ENCODE peak calls at places on chromosome 17, in five cellular contexts. B is stimulated activated CD8-positive, alpha-beta memory T cell treated with anti-CD3 and anti-CD28 coated beads, Interleukin-12 subunit alpha, Interleukin-12 subunit beta, amount 100 ng/mL, for 4 hours; A is activated T-helper 1 cell treated with anti-CD3 and anti-CD28 coated beads, Interleukin-2, amount 50 U/mL, for 16 hours; L is left ventricle myocardium inferior; E is AG09319. P is an unnamed sample.

GRCh38 chr17:6374761-6375312 is 60.1 kb downstream of the AIPL1 start:
- DNase-seq in B (peak), A (no peak), L (no peak), E (no peak), P (no peak)

GRCh38 chr17:83000738-83001137 is 78.7 kb upstream of the METRNL start:
- DNase-seq in B (no peak), A (no peak), L (no peak), E (no peak), P (no peak)

GRCh38 chr17:37218849-37219248 is 156.9 kb upstream of the C17orf78 start:
- DNase-seq in B (no peak), A (no peak), L (no peak), E (no peak), P (peak)

GRCh38 chr17:74832421-74832820 is 27.3 kb downstream of the GRIN2C start:
- DNase-seq in B (no peak), A (no peak), L (no peak), E (no peak), P (no peak)

GRCh38 chr17:4944163-4944553 is 4.1 kb downstream of the RNF167 start:
- DNase-seq in B (no peak), A (peak), L (no peak), E (no peak), P (no peak)

GRCh38 chr17:82804442-82805191 is 35.2 kb downstream of the ZNF750 start:
- DNase-seq in B (no peak), A (no peak), L (peak), E (no peak), P (peak)

GRCh38 chr17:17216236-17216635 is 10.1 kb upstream of the PLD6 start:
- DNase-seq in B (no peak), A (no peak), L (no peak), E (no peak), P (no peak)

GRCh38 chr17:15271731-15272130 is 6.6 kb upstream of the PMP22 start:
- DNase-seq in B (no peak), A (no peak), L (no peak), E (no peak), P (peak)

GRCh38 chr17:41580651-41581365 is 5.9 kb downstream of the KRT14 start:
- DNase-seq in B (no peak), A (no peak), L (no peak), E (no peak), P (no peak)

GRCh38 chr17:77352996-77353395 is 212.2 kb downstream of the SEC14L1 start:
- DNase-seq in B (no peak), A (no peak), L (no peak), E (no peak), P (no peak)

GRCh38 chr17:40602445-40603443 is 37.5 kb upstream of the CCR7 start:
- DNase-seq in B (no peak), A (no peak), L (no peak), E (no peak), P (no peak)

GRCh38 chr17:19009970-19010369 is 5.4 kb upstream of the FAM83G start:
- DNase-seq in B (no peak), A (no peak), L (no peak), E (no peak), P (no peak)

GRCh38 chr17:61150686-61151299 is 248.8 kb upstream of the TBX2 start:
- DNase-seq in B (no peak), A (no peak), L (no peak), E (no peak), P (no peak)

GRCh38 chr17:5883775-5884665 is 186.2 kb upstream of the WSCD1 start:
- DNase-seq in B (no peak), A (no peak), L (no peak), E (no peak), P (no peak)

GRCh38 chr17:34720760-34721159 is 141.4 kb downstream of the TMEM132E start:
- DNase-seq in B (no peak), A (no peak), L (no peak), E (no peak), P (no peak)

GRCh38 chr17:74960739-74961342 is 11.7 kb downstream of the HID1 start:
- DNase-seq in B (no peak), A (no peak), L (no peak), E (no peak), P (no peak)

GRCh38 chr17:62780951-62781350 is 27.2 kb downstream of the MARCHF10 start:
- DNase-seq in B (no peak), A (no peak), L (no peak), E (no peak), P (no peak)

GRCh38 chr17:2853722-2854580 is 57.7 kb downstream of the RAP1GAP2 start:
- DNase-seq in B (no peak), A (no peak), L (peak), E (no peak), P (no peak)

GRCh38 chr17:83053021-83053778 is 26.2 kb upstream of the METRNL start:
- DNase-seq in B (no peak), A (no peak), L (peak), E (peak), P (no peak)

GRCh38 chr17:72587773-72588511 is 467.1 kb downstream of the SOX9 start:
- DNase-seq in B (no peak), A (no peak), L (no peak), E (no peak), P (no peak)

GRCh38 chr17:82051776-82052637 is at the start of the genes GPS1 and RFNG:
- DNase-seq in B (peak), A (peak), L (peak), E (no peak), P (peak)